ENCODE peak calls at places on chromosome 20, in six cellular contexts. M is nucleus accumbens, P is hepatic stellate cell, R is left ventricle myocardium inferior, Q is NCI-H226, F is foreskin melanocyte. G is an unnamed sample.

GRCh38 chr20:46978871-46979536 is 84.4 kb downstream of the EYA2 start:
- DNase-seq in F (no peak), M (no peak), Q (no peak), R (peak), P (no peak), G (no peak)

GRCh38 chr20:35991142-35991771 is 22.9 kb downstream of the CNBD2 start:
- DNase-seq in Q (no peak), M (no peak), F (no peak), R (no peak), P (peak), G (peak)

GRCh38 chr20:34302312-34302722 is 838 bp downstream of the AHCY start:
- DNase-seq in Q (no peak), R (no peak), P (no peak), F (no peak), M (no peak), G (no peak)

GRCh38 chr20:32626859-32627636 is 41.9 kb upstream of the NOL4L start:
- DNase-seq in Q (peak), P (no peak), R (no peak), M (peak), F (no peak), G (no peak)

GRCh38 chr20:38685853-38686473 is 38.3 kb upstream of the SLC32A1 start:
- DNase-seq in F (peak), P (peak), M (no peak), R (peak), Q (peak), G (peak)

GRCh38 chr20:59756241-59756640 is 151.9 kb downstream of the PHACTR3 start:
- DNase-seq in M (no peak), P (no peak), Q (no peak), R (no peak), F (no peak), G (no peak)

GRCh38 chr20:57589728-57590484 is 29.0 kb downstream of the PCK1 start:
- DNase-seq in F (no peak), M (no peak), P (no peak), R (no peak), Q (no peak), G (no peak)

GRCh38 chr20:63553933-63554290 is at the start of gene FNDC11:
- DNase-seq in Q (no peak), F (no peak), P (no peak), R (no peak), M (no peak), G (no peak)

GRCh38 chr20:40953856-40954255 is 74.8 kb upstream of the TOP1 start:
- DNase-seq in M (no peak), F (no peak), Q (no peak), R (no peak), P (no peak), G (no peak)

GRCh38 chr20:2693286-2693995 is 861 bp downstream of the EBF4 start:
- DNase-seq in F (no peak), Q (no peak), P (no peak), R (peak), M (no peak), G (no peak)

GRCh38 chr20:58130574-58130973 is 97.9 kb downstream of the ANKRD60 start:
- DNase-seq in M (no peak), R (no peak), Q (no peak), F (no peak), P (no peak), G (no peak)

GRCh38 chr20:20492521-20493334 is 124.8 kb downstream of the INSM1 start:
- DNase-seq in P (no peak), M (peak), R (no peak), Q (no peak), F (no peak), G (no peak)

GRCh38 chr20:33423141-33423834 is 20.3 kb downstream of the SNTA1 start:
- DNase-seq in R (peak), F (no peak), P (peak), Q (peak), M (no peak), G (no peak)

GRCh38 chr20:36728986-36729385 is 16.9 kb downstream of the NDRG3 start:
- DNase-seq in R (no peak), F (no peak), Q (peak), P (no peak), M (no peak), G (peak)

GRCh38 chr20:53343433-53343832 is 250.2 kb downstream of the ZNF217 start:
- DNase-seq in F (no peak), R (no peak), P (no peak), M (no peak), Q (no peak), G (no peak)

GRCh38 chr20:3716195-3716834 is 3.9 kb upstream of the SIGLEC1 start:
- DNase-seq in F (no peak), M (no peak), P (peak), R (no peak), Q (peak), G (peak)

GRCh38 chr20:46101957-46102356 is 12.2 kb upstream of the NCOA5 start:
- DNase-seq in Q (no peak), P (no peak), F (no peak), R (no peak), M (no peak), G (no peak)

GRCh38 chr20:25257756-25258462 is 10.0 kb downstream of the PYGB start:
- DNase-seq in Q (no peak), R (no peak), M (no peak), P (no peak), F (no peak), G (no peak)

GRCh38 chr20:62632575-62632974 is 9.7 kb upstream of the SLCO4A1 start:
- DNase-seq in F (no peak), Q (no peak), P (no peak), R (no peak), M (no peak), G (no peak)

GRCh38 chr20:34907616-34908469 is 31.4 kb downstream of the ACSS2 start:
- DNase-seq in F (peak), Q (peak), R (peak), P (peak), M (no peak), G (peak)